ENCODE peak calls at places on chromosomes 5 and 9, in five cellular contexts. K is transverse colon, I is spleen, O is left lung, Z is IMR-90. B is an unnamed sample.

GRCh38 chr5:157381746-157382145 is 78.3 kb upstream of the NIPAL4 start:
- DNase-seq in I (no peak), K (no peak), O (no peak), Z (no peak), B (no peak)

GRCh38 chr5:167816354-167816753 is 475.1 kb upstream of the WWC1 start:
- DNase-seq in O (no peak), I (no peak), Z (peak), K (no peak), B (no peak)

GRCh38 chr5:150670275-150670960 is 9.4 kb downstream of the MYOZ3 start:
- DNase-seq in I (no peak), O (no peak), K (no peak), Z (no peak), B (no peak)

GRCh38 chr5:178129296-178129695 is 1.5 kb upstream of the RMND5B start:
- DNase-seq in Z (no peak), I (no peak), O (no peak), K (no peak), B (no peak)

GRCh38 chr9:96453625-96454024 is 3.7 kb downstream of the HABP4 start:
- DNase-seq in Z (peak), I (no peak), K (no peak), O (no peak), B (no peak)

GRCh38 chr5:16585028-16585667 is 31.6 kb downstream of the RETREG1 start:
- DNase-seq in Z (no peak), I (no peak), K (no peak), O (no peak), B (no peak)

GRCh38 chr9:93681316-93682154 is 105.2 kb downstream of the PHF2 start:
- DNase-seq in O (no peak), K (peak), I (peak), Z (no peak), B (no peak)

GRCh38 chr5:136458481-136458880 is 93.1 kb upstream of the TRPC7 start:
- DNase-seq in Z (no peak), K (no peak), O (no peak), I (no peak), B (no peak)

GRCh38 chr5:176559683-176560082 is 10.5 kb downstream of the CDHR2 start:
- DNase-seq in Z (no peak), O (no peak), I (no peak), K (no peak), B (no peak)

GRCh38 chr9:124260769-124261603 is 3.2 kb downstream of the NEK6 start:
- DNase-seq in Z (peak), I (peak), O (no peak), K (peak), B (no peak)

GRCh38 chr5:84764227-84764626 is 379.5 kb upstream of the EDIL3 start:
- DNase-seq in O (no peak), K (no peak), Z (no peak), I (no peak), B (no peak)

GRCh38 chr5:98514106-98514665 is 259.3 kb upstream of the RGMB start:
- DNase-seq in Z (no peak), K (no peak), O (no peak), I (no peak), B (no peak)

GRCh38 chr9:137138701-137139467 is at the start of gene GRIN1:
- DNase-seq in Z (no peak), O (no peak), I (no peak), K (no peak), B (no peak)

GRCh38 chr5:82396871-82397514 is 118.8 kb upstream of the RPS23 start:
- DNase-seq in K (peak), Z (peak), O (peak), I (no peak), B (peak)

GRCh38 chr5:130425405-130425804 is 521.1 kb downstream of the CHSY3 start:
- DNase-seq in Z (no peak), K (no peak), I (no peak), O (no peak), B (no peak)

GRCh38 chr9:18253950-18254349 is 220.0 kb upstream of the ADAMTSL1 start:
- DNase-seq in I (no peak), K (no peak), Z (no peak), O (no peak), B (no peak)

GRCh38 chr5:140112685-140113179 is 1.2 kb upstream of the PURA start:
- DNase-seq in Z (peak), I (no peak), O (no peak), K (no peak), B (no peak)

GRCh38 chr5:140113180-140113698 is 670 bp upstream of the PURA start:
- DNase-seq in I (no peak), Z (no peak), K (peak), O (peak), B (no peak)

GRCh38 chr5:140115186-140115500 is 1.2 kb downstream of the PURA start:
- DNase-seq in K (no peak), Z (no peak), O (no peak), I (no peak), B (no peak)

GRCh38 chr5:140114341-140115185 is 654 bp downstream of the PURA start:
- DNase-seq in Z (peak), O (peak), K (peak), I (peak), B (no peak)

DNA sequence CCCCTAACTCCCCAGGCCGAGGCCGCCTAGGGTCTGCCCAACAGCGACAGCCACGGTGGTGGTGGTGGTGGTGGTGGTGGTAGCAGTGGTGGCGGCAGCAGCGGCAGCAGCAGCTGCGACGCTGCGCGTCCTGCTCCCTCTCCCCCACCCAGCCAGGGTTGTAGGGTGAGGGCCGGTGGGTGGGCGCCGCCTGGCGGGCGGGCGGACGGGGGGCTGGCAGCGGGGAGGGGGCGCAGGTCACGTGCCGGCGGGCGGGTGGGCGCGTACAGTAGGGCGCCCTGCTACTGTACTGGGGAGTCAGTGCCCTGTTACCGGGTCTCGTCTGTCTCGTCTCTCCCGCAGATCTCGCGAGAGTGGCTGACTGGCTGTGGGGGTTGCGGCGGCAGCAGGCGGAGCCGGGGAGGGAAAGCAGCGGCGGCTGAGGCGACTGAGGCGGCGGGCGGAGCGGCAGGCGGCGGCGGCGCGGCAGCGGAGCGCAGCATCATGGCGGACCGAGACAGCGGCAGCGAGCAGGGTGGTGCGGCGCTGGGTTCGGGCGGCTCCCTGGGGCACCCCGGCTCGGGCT is at the start of gene PURA:
- DNase-seq in Z (peak), I (peak), O (peak), K (peak), B (peak)
- H3K27ac ChIP-seq in Z (peak), I (peak), O (peak), K (peak), B (peak)

DNA sequence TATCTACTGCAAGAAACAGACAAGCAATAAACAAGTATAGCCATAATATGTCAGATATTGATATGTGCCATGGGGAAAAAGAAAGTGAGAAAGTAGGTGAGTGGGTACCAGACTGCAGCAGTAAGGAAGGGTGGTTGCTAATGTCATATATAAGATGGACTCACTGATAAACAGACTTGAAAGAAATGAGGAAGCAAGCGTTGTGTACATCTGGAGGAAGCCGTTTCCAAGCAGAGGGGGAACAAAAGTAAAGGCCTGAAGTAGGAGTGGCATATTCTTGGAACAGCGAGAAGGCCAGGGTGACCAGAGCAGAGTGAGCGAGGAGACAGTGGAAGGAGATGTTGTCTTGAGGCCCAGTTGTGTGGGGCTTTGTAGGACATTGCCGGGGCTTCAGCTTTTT is 142.2 kb upstream of the MAP3K1 start:
- DNase-seq in O (peak), Z (no peak), K (no peak), I (no peak), B (no peak)
- H3K27ac ChIP-seq in O (peak), Z (no peak), K (no peak), I (peak), B (no peak)

GRCh38 chr9:126914458-126915280 is at the start of gene RALGPS1:
- DNase-seq in I (peak), Z (peak), O (peak), K (peak), B (peak)
- H3K27ac ChIP-seq in I (peak), Z (no peak), O (peak), K (peak), B (peak)

GRCh38 chr5:337565-338130 is 16.1 kb downstream of the AHRR start:
- DNase-seq in I (no peak), K (no peak), O (no peak), Z (peak), B (no peak)
- H3K27ac ChIP-seq in I (no peak), K (no peak), O (no peak), Z (no peak), B (no peak)

GRCh38 chr9:98780059-98780749 is 16.2 kb downstream of the ANKS6 start:
- DNase-seq in I (no peak), O (no peak), K (no peak), Z (no peak), B (no peak)
- H3K27ac ChIP-seq in I (no peak), O (no peak), K (no peak), Z (no peak), B (no peak)

GRCh38 chr9:14238044-14238443 is 75.9 kb downstream of the NFIB start:
- DNase-seq in Z (peak), O (no peak), K (no peak), I (no peak), B (peak)
- H3K27ac ChIP-seq in Z (no peak), O (peak), K (no peak), I (peak), B (peak)